ENCODE peak calls at places on chromosomes 7 and 10, in six cellular contexts. Z is left ventricle myocardium inferior, I is Peyer's patch, Q is lung, H is HCT116, L is ovary. W is an unnamed sample.
A peak's percentile ranks its signal among the peaks of the same experiment; 100 is the strongest.

GRCh38 chr7:2191026-2191425 is 41.7 kb downstream of the MAD1L1 start:
- DNase-seq in L (no peak), Z (no peak), I (no peak), H (no peak), Q (no peak), W (no peak)

GRCh38 chr7:38858281-38858884 is 50.6 kb downstream of the VPS41 start:
- DNase-seq in H (no peak), L (no peak), Q (no peak), I (no peak), Z (no peak), W (no peak)

GRCh38 chr10:90890347-90890746 is 18.6 kb downstream of the RPP30 start:
- DNase-seq in L (no peak), Q (no peak), Z (no peak), I (no peak), H (no peak), W (no peak)

GRCh38 chr10:93150289-93150688 is 76.6 kb downstream of the CYP26A1 start:
- DNase-seq in H (no peak), I (no peak), Z (no peak), Q (no peak), L (no peak), W (no peak)

GRCh38 chr10:96587255-96588059 is 645 bp upstream of the TM9SF3 start:
- DNase-seq in H (peak; percentile 48), I (peak; percentile 53), Z (no peak), L (peak; percentile 73), Q (peak; percentile 62), W (peak; percentile 67)

GRCh38 chr7:151245360-151246160 is 2.9 kb downstream of the SMARCD3 start:
- DNase-seq in L (peak; percentile 59), Q (no peak), H (no peak), I (peak; percentile 61), Z (no peak), W (peak; percentile 67)

GRCh38 chr7:47196106-47196630 is 385.7 kb downstream of the TNS3 start:
- DNase-seq in H (no peak), L (no peak), I (no peak), Z (no peak), Q (no peak), W (no peak)

GRCh38 chr7:152436279-152437147 is 710 bp upstream of the KMT2C start:
- DNase-seq in I (peak; percentile 82), Z (peak; percentile 94), H (peak; percentile 78), L (peak; percentile 94), Q (peak; percentile 94), W (peak; percentile 94)

GRCh38 chr10:109429956-109430760 is 493.2 kb downstream of the XPNPEP1 start:
- DNase-seq in I (no peak), Z (no peak), H (no peak), Q (no peak), L (no peak), W (no peak)

GRCh38 chr10:93629636-93630291 is 17.4 kb downstream of the PDE6C start:
- DNase-seq in Q (no peak), Z (no peak), L (no peak), H (no peak), I (no peak), W (no peak)

GRCh38 chr7:144019457-144019856 is 19.3 kb downstream of the OR6B1 start:
- DNase-seq in L (no peak), Z (no peak), I (no peak), H (no peak), Q (no peak), W (no peak)

GRCh38 chr10:70887804-70888800 is at the start of gene PCBD1:
- DNase-seq in Z (peak; percentile 80), I (peak; percentile 86), Q (peak; percentile 73), H (peak; percentile 54), L (peak; percentile 70), W (peak; percentile 86)

GRCh38 chr10:50310560-50311174 is 59.4 kb upstream of the ASAH2 start:
- DNase-seq in H (peak; percentile 18), Q (no peak), I (no peak), L (no peak), Z (no peak), W (peak; percentile 38)

GRCh38 chr7:121032645-121033460 is 44.3 kb downstream of the CPED1 start:
- DNase-seq in H (no peak), Q (no peak), I (no peak), L (no peak), Z (no peak), W (no peak)

GRCh38 chr10:33352154-33352553 is 17.7 kb upstream of the NRP1 start:
- DNase-seq in H (no peak), L (no peak), Z (no peak), Q (no peak), I (no peak), W (no peak)

GRCh38 chr7:157625973-157626790 is 289.4 kb downstream of the DNAJB6 start:
- DNase-seq in H (no peak), Q (no peak), L (no peak), Z (no peak), I (no peak), W (no peak)

GRCh38 chr7:51244890-51245289 is 71.7 kb downstream of the COBL start:
- DNase-seq in Z (no peak), I (no peak), H (no peak), Q (no peak), L (no peak), W (no peak)

GRCh38 chr7:2554654-2555053 is 670 bp downstream of the BRAT1 start:
- DNase-seq in H (no peak), Q (no peak), Z (no peak), I (no peak), L (no peak), W (no peak)

GRCh38 chr7:150799741-150800575 is at the start of gene TMEM176B:
- DNase-seq in H (no peak), I (peak; percentile 25), Z (peak; percentile 55), L (peak; percentile 81), Q (no peak), W (peak; percentile 31)

GRCh38 chr10:28743576-28743975 is 66.3 kb downstream of the BAMBI start:
- DNase-seq in I (no peak), L (no peak), H (no peak), Q (no peak), Z (no peak), W (no peak)

GRCh38 chr10:69890065-69890831 is 88.5 kb downstream of the COL13A1 start:
- DNase-seq in H (no peak), Z (no peak), L (no peak), Q (no peak), I (no peak), W (no peak)

GRCh38 chr7:155997431-155998327 is 185.4 kb upstream of the SHH start:
- DNase-seq in L (no peak), I (no peak), H (no peak), Q (no peak), Z (no peak), W (no peak)

GRCh38 chr7:101547022-101547915 is 81.8 kb downstream of the MYL10 start:
- DNase-seq in H (no peak), I (no peak), Z (no peak), L (no peak), Q (no peak), W (peak; percentile 3)

GRCh38 chr7:155753446-155753965 is 58.8 kb downstream of the SHH start:
- DNase-seq in Z (no peak), L (no peak), H (no peak), I (no peak), Q (no peak), W (no peak)

GRCh38 chr10:1516492-1517224 is 220.7 kb downstream of the ADARB2 start:
- DNase-seq in I (no peak), Q (no peak), H (no peak), Z (no peak), L (no peak), W (no peak)

GRCh38 chr7:157253850-157254249 is 83.0 kb upstream of the DNAJB6 start:
- DNase-seq in Z (peak; percentile 75), Q (peak; percentile 90), I (no peak), L (no peak), H (no peak), W (no peak)

GRCh38 chr10:106360870-106361269 is 803.6 kb downstream of the SORCS1 start:
- DNase-seq in L (no peak), Z (no peak), I (no peak), H (no peak), Q (no peak), W (no peak)

GRCh38 chr10:106355450-106355849 is 809.1 kb downstream of the SORCS1 start:
- DNase-seq in I (no peak), H (no peak), Z (no peak), Q (no peak), L (no peak), W (peak; percentile 15)
- TF ChIP-seq CTCF in I (no peak), H (peak; percentile 23), Z (no peak), Q (no peak), L (no peak), W (peak; percentile 39)

DNA sequence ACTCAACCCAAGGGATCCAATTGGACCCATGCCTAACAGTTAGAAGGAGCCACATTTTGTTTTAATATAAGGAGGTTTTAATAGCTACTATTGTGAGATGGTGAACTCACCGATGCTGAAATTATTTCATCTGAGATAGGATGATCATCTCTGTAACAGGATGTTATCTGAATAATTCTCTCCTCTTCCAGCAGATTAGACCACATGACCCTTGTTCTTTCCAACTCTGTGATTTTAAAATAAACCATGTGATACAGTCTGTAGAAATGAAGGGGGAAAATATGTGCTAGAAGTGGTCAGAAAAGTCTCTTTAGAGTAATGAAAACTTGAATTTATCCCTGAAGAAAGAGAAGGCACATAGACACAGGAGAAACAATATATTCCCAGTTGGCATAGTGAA is 385.8 kb downstream of the LRMDA start:
- DNase-seq in L (no peak), Z (no peak), H (no peak), Q (no peak), I (no peak), W (no peak)
- H3K4me3 ChIP-seq in L (no peak overlapping the region), Z (no peak overlapping the region), H (no peak overlapping the region), Q (no peak overlapping the region), I (no peak overlapping the region), W (no peak overlapping the region)

DNA sequence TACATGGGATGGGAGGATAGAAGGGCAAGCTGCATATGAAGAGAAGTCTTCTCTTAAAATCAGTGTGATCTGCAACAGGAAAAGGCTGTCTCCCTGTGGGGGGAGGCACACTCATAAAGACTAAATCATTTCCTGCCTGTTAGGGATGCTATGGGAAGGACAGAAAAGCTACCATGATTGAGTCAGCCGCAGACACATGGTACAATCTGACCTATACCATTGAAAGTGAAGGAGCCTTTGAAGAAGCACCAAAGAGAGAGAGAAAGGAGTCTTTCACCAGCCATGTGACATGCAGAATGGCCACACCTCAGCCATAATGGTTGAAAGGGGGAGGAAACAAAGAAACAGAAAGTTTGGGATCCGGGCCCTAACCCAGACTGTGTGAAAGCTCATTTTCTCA is 29.1 kb downstream of the NUDCD3 start:
- DNase-seq in H (no peak), Q (no peak), I (no peak), Z (no peak), L (no peak), W (no peak)
- H3K27ac ChIP-seq in H (no peak overlapping the region), Q (no peak overlapping the region), I (no peak overlapping the region), Z (no peak overlapping the region), L (no peak overlapping the region), W (no peak overlapping the region)

DNA sequence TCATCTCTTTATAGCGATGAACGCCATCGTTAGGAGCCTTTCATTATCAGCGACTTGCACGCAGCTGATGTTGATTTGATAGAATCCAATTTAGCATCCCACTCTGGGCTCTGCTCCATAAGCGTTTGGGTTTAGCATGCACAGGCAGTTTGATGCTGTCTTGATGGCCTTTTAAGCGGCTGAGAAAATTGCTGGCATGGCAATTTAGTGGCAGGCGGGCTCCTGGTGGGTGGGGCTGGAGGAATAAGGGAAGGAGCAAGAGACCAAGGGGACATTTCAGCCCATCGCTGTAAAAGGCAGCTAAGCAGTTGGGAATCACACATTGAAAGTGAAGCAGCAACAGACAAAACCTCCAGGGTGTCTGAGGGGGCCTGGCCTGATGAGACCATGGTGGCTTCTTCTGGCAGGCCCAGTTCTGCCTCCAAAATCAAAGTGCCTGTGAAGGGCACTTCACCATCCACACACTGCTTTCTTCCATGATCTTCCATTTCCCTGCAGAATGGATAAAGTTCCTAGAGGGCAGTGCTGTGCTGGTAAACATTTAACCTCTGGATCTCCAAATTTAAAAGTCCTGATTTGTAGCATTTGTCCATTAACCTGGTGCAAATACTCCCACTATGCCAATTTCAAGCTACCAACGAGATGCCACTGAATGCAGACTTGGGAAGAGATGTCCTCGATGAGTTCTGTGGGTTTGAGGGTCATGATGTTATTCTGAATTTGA is 107.9 kb upstream of the PLXNA4 start:
- DNase-seq in H (no peak), L (no peak), Q (no peak), Z (no peak), I (no peak), W (no peak)
- TF ChIP-seq CTCF in H (no peak), L (no peak), Q (no peak), Z (no peak), I (no peak), W (peak; percentile 3)

W was measured in WERI-Rb-1.